ENCODE peak calls at places on chromosomes 3 and 15, in four cellular contexts. Z, G, M and E are unnamed samples.

GRCh38 chr3:179716811-179717210 is 64.0 kb downstream of the USP13 start:
- DNase-seq in Z (no peak), G (no peak), M (no peak), E (no peak)

GRCh38 chr3:61582846-61583245 is 21.5 kb downstream of the PTPRG start:
- DNase-seq in Z (no peak), G (no peak), M (no peak), E (no peak)

GRCh38 chr3:96869316-96869715 is 54.9 kb downstream of the EPHA6 start:
- DNase-seq in Z (no peak), G (no peak), M (no peak), E (no peak)

GRCh38 chr15:39830166-39830565 is 47.5 kb upstream of the FSIP1 start:
- DNase-seq in Z (no peak), G (no peak), M (no peak), E (no peak)

GRCh38 chr15:77974416-77975331 is 102.8 kb downstream of the TBC1D2B start:
- DNase-seq in Z (no peak), G (no peak), M (no peak), E (no peak)

GRCh38 chr3:59772416-59773408 is 722.9 kb upstream of the CFAP20DC start:
- DNase-seq in Z (no peak), G (no peak), M (no peak), E (no peak)

GRCh38 chr3:45915080-45915479 is 28.2 kb upstream of the CXCR6 start:
- DNase-seq in Z (no peak), G (no peak), M (no peak), E (no peak)

GRCh38 chr3:134527037-134527436 is 41.2 kb downstream of the CEP63 start:
- DNase-seq in Z (peak), G (peak), M (no peak), E (peak)

GRCh38 chr15:56524915-56525314 is 60.0 kb upstream of the MNS1 start:
- DNase-seq in Z (no peak), G (no peak), M (no peak), E (no peak)

GRCh38 chr3:71752911-71753715 is 542 bp upstream of the GPR27 start:
- DNase-seq in Z (peak), G (no peak), M (no peak), E (peak)

GRCh38 chr3:171049831-171050444 is 23.4 kb upstream of the SLC2A2 start:
- DNase-seq in Z (peak), G (peak), M (peak), E (peak)

GRCh38 chr15:77838595-77838994 is 205.9 kb upstream of the LINGO1 start:
- DNase-seq in Z (no peak), G (no peak), M (no peak), E (no peak)

GRCh38 chr3:56238299-56238698 is 230.0 kb downstream of the ERC2 start:
- DNase-seq in Z (no peak), G (no peak), M (no peak), E (no peak)

GRCh38 chr15:65056868-65057548 is 10.8 kb downstream of the RASL12 start:
- DNase-seq in Z (no peak), G (peak), M (no peak), E (no peak)

GRCh38 chr3:94869059-94869547 is 806.2 kb downstream of the NSUN3 start:
- DNase-seq in Z (no peak), G (no peak), M (no peak), E (no peak)

GRCh38 chr3:65356331-65357286 is 668.8 kb upstream of the ADAMTS9 start:
- DNase-seq in Z (peak), G (no peak), M (no peak), E (no peak)

GRCh38 chr3:102069211-102069662 is 219.9 kb downstream of the NFKBIZ start:
- DNase-seq in Z (no peak), G (no peak), M (no peak), E (no peak)

GRCh38 chr3:190614466-190615384 is 100.8 kb downstream of the IL1RAP start:
- DNase-seq in Z (no peak), G (peak), M (no peak), E (no peak)

GRCh38 chr3:99172736-99173657 is 271.5 kb upstream of the DCBLD2 start:
- DNase-seq in Z (peak), G (peak), M (peak), E (peak)

GRCh38 chr3:118577055-118577759 is 457.4 kb downstream of the IGSF11 start:
- DNase-seq in Z (no peak), G (no peak), M (no peak), E (no peak)

GRCh38 chr3:161266731-161267150 is 45.6 kb downstream of the NMD3 start:
- DNase-seq in Z (no peak), G (peak), M (no peak), E (no peak)

GRCh38 chr15:84810073-84810840 is 6.9 kb upstream of the ALPK3 start:
- DNase-seq in Z (no peak), G (no peak), M (no peak), E (no peak)

GRCh38 chr3:79038057-79038456 is 729.7 kb downstream of the ROBO1 start:
- DNase-seq in Z (no peak), G (no peak), M (no peak), E (no peak)

GRCh38 chr15:34241376-34242350 is 16.8 kb downstream of the EMC4 start:
- DNase-seq in Z (no peak), G (peak), M (peak), E (peak)

GRCh38 chr3:154428369-154429206 is 1.4 kb downstream of the GPR149 start:
- DNase-seq in Z (peak), G (no peak), M (no peak), E (no peak)

GRCh38 chr3:44568561-44568960 is 13.6 kb downstream of the ZKSCAN7 start:
- DNase-seq in Z (no peak), G (no peak), M (no peak), E (no peak)

GRCh38 chr3:148227534-148227933 is 470.2 kb upstream of the AGTR1 start:
- DNase-seq in Z (no peak), G (no peak), M (no peak), E (no peak)

GRCh38 chr15:42735382-42736165 is 1.4 kb downstream of the CDAN1 start:
- DNase-seq in Z (no peak), G (no peak), M (no peak), E (no peak)

GRCh38 chr3:69739204-69740102 is at the start of gene MITF:
- DNase-seq in Z (peak), G (peak), M (peak), E (peak)

GRCh38 chr15:76963596-76963995 is 31.3 kb upstream of the PSTPIP1 start:
- DNase-seq in Z (peak), G (peak), M (peak), E (no peak)

GRCh38 chr3:4768521-4768920 is 210.7 kb upstream of the BHLHE40 start:
- DNase-seq in Z (no peak), G (no peak), M (no peak), E (no peak)

GRCh38 chr15:66713843-66714508 is 11.9 kb downstream of the SMAD6 start:
- DNase-seq in Z (no peak), G (no peak), M (no peak), E (no peak)

GRCh38 chr3:46811615-46812236 is 51.5 kb downstream of the MYL3 start:
- DNase-seq in Z (peak), G (no peak), M (peak), E (no peak)

GRCh38 chr3:169907476-169907875 is 3.9 kb upstream of the SAMD7 start:
- DNase-seq in Z (no peak), G (no peak), M (no peak), E (no peak)

GRCh38 chr3:56894912-56895431 is 93.2 kb upstream of the ARHGEF3 start:
- DNase-seq in Z (no peak), G (no peak), M (no peak), E (no peak)

GRCh38 chr3:197487911-197488391 is 67.8 kb downstream of the BDH1 start:
- DNase-seq in Z (no peak), G (peak), M (no peak), E (no peak)

DNA sequence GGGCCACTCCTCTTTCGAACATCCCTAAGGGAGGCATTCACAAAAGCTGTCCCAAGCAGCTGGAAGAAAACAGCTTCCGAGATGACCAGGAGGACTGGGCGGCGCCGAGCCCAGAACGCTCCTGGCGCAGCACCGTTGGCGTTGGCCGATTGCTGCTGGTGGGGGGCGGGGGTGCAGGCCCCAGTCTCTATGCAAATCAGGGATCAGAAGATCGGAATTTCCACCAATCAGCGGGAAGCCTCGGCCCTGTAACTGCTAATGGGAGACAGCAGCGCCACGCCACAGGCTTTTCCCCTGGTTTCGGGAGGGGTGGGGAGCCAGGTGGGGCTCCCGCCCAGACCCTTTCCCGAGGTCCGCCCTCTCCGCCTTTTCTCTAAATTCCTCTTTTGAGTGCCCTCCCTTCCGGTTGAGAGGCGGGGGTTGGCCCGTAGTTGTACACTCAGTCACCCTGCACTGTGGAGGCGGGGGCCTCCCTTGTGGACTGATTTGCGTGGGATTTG is 27.0 kb downstream of the HMCES start:
- DNase-seq in Z (peak), G (no peak), M (peak), E (no peak)
- TF ChIP-seq ELF4 in Z (no peak), G (no peak), M (no peak), E (no peak)

DNA sequence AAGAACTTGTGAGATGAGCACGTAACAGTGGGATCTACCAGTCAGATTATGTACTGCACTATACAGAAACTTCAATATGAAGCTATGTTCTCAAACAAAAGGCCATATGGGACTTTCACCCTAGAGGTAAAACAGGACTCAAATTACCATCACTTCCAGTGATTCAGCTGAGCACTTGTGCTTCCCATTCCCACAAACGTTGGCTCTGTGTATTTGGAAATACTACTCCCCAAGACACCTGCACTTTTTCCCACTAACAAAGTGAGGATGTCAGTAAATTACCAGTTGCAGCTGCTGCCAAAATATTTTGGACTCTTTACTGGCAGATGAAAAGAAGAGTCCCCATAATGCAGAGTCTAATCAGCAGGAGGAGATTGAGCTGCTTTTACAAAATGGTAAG is 1570.1 kb downstream of the SI start:
- DNase-seq in Z (no peak), G (no peak), M (no peak), E (no peak)
- TF ChIP-seq SP1 in Z (no peak), G (no peak), M (no peak), E (no peak)

GRCh38 chr15:100812802-100813201 is 66.8 kb upstream of the ALDH1A3 start:
- DNase-seq in Z (no peak), G (no peak), M (no peak), E (no peak)
- TF ChIP-seq ELF4 in Z (no peak), G (no peak), M (no peak), E (no peak)

GRCh38 chr3:21747376-21747775 is 3.6 kb downstream of the ZNF385D start:
- DNase-seq in Z (no peak), G (no peak), M (no peak), E (no peak)
- TF ChIP-seq SP1 in Z (no peak), G (no peak), M (no peak), E (no peak)

GRCh38 chr3:195255176-195255500 is 15.8 kb downstream of the XXYLT1 start:
- DNase-seq in Z (no peak), G (no peak), M (no peak), E (no peak)
- TF ChIP-seq ELF4 in Z (no peak), G (no peak), M (no peak), E (no peak)

GRCh38 chr3:150414273-150414672 is 6.2 kb downstream of the TSC22D2 start:
- DNase-seq in Z (no peak), G (peak), M (no peak), E (no peak)
- TF ChIP-seq SP1 in Z (no peak), G (no peak), M (no peak), E (no peak)

GRCh38 chr15:40984406-40984805 is 31.1 kb downstream of the CHAC1 start:
- DNase-seq in Z (no peak), G (no peak), M (no peak), E (no peak)

GRCh38 chr15:40981186-40981585 is 27.9 kb downstream of the CHAC1 start:
- DNase-seq in Z (no peak), G (no peak), M (no peak), E (no peak)

GRCh38 chr15:40985541-40986330 is 32.5 kb downstream of the CHAC1 start:
- DNase-seq in Z (no peak), G (no peak), M (no peak), E (no peak)

GRCh38 chr15:40984963-40985362 is 31.7 kb downstream of the CHAC1 start:
- DNase-seq in Z (no peak), G (no peak), M (no peak), E (no peak)

GRCh38 chr15:40982855-40983254 is 29.6 kb downstream of the CHAC1 start:
- DNase-seq in Z (no peak), G (no peak), M (no peak), E (no peak)
- TF ChIP-seq ELF4 in Z (no peak), G (no peak), M (no peak), E (no peak)

GRCh38 chr15:93382196-93382820 is 293.3 kb upstream of the RGMA start:
- DNase-seq in Z (no peak), G (no peak), M (no peak), E (no peak)

DNA sequence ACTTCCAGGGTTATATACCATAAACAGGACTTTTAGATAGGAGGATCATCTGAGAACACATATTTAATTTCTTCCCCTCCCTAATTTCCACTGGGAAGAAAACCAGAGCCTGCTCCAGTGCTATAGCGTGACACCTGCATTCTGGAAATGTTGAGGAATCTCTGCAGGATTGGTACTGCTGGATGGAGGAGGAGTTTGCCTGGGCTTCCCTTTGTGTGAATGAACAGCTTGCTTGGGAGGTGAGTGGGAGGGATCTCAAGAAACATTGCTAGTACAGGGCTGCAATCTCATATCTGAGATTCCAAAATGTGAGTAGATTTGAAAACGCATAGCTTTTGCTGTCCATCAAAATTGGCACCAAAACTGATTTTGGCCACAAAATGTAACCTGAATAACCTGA is 295.9 kb upstream of the RGMA start:
- DNase-seq in Z (no peak), G (no peak), M (no peak), E (no peak)
- TF ChIP-seq SP1 in Z (no peak), G (no peak), M (no peak), E (no peak)

DNA sequence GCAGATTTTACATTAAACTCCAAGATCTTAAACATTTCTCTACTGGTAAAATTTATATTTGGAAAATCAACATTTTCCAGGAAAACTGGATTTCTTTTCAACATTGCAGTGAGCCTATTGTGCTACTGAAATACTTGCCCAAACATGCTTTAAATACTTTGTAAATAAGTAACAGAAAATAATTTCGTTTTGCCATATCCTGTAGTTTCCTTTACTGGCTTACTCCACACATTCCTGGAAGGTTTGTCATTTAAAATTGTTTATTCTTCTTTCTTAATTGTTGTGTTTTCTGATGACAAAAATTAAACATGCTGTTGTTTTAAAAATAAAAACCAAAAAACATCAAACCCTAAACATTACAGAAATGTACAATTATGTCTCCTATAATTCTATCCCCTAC is 22.0 kb downstream of the ACAD11 start:
- DNase-seq in Z (no peak), G (no peak), M (no peak), E (no peak)
- TF ChIP-seq ELF4 in Z (no peak), G (no peak), M (no peak), E (no peak)

DNA sequence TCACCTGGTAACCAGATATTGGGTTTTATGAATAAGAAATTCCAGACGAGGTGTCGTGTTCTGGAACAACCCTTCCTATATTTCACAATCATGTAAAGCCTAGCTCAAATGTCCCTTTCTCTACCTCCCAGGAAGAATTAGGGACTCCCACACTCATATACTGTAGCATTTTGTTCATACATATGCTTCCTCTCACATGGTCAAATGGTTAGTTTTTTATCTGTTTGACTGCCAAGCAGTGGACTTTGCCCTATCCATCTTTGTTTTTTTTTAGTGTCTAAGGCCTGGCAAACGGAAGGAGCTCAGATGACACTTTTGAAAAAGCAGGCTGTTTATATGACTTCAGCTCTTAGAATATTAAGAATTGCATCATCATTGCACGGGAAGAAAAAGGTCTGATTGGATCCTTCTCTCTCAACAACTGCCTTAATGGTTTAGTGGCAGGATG is 326.7 kb upstream of the TBL1XR1 start:
- DNase-seq in Z (no peak), G (peak), M (no peak), E (no peak)
- TF ChIP-seq SP1 in Z (no peak), G (no peak), M (no peak), E (no peak)